ENCODE peak calls at places on chromosomes 2 and 18, in four cellular contexts. R, P, B and J are unnamed samples.

GRCh38 chr18:59665057-59666007 is 31.9 kb downstream of the CCBE1 start:
- DNase-seq in R (no peak), B (no peak), P (no peak), J (no peak)

GRCh38 chr2:216535454-216535995 is 36.9 kb downstream of the RPL37A start:
- DNase-seq in R (peak; percentile 81), B (no peak), P (no peak), J (no peak)

GRCh38 chr2:240596491-240596931 is 10.0 kb downstream of the CAPN10 start:
- DNase-seq in R (peak; percentile 79), P (no peak), B (peak; percentile 63), J (no peak)

GRCh38 chr18:59220164-59220783 is 316 bp downstream of the GRP start:
- DNase-seq in P (no peak), B (peak; percentile 57), R (no peak), J (no peak)

GRCh38 chr18:46623541-46623940 is 33.5 kb downstream of the LOXHD1 start:
- DNase-seq in R (peak; percentile 52), P (peak; percentile 21), B (no peak), J (no peak)

GRCh38 chr2:129458451-129458850 is 521.0 kb upstream of the RAB6C start:
- DNase-seq in B (no peak), R (no peak), P (no peak), J (no peak)

GRCh38 chr2:119106301-119106897 is 52.2 kb downstream of the C1QL2 start:
- DNase-seq in R (no peak), B (no peak), P (peak; percentile 11), J (no peak)

GRCh38 chr2:150255528-150255927 is 231.9 kb downstream of the RND3 start:
- DNase-seq in R (no peak), P (no peak), B (no peak), J (no peak)

DNA sequence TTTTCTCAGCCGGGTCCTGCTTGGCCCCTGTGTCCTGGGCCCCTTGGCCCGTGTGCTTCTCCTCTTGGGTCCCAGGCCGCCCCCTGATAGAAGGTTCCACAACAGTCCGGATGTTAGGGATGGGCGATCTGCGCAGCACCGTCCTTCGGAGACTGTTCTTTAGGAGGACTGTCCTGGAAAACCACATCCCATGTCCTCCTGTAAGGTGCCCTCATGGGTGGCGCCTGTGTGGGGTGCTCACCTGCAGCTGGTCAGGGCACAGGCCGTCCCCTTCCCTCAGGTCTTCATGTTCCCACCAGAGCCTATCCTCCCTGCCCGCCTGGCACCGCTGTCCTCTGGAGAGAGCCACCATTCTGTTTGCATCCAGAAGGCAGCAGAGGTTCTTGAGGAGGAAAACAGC is 50.0 kb downstream of the CTDP1 start:
- DNase-seq in B (peak; percentile 61), P (no peak), R (no peak), J (no peak)
- H3K9me3 ChIP-seq in B (peaks cover 69% of the 10 kb centered on the region), P (peaks cover 22% of the 10 kb centered on the region), R (no peaks in the 10 kb centered on the region), J (peaks cover 13% of the 10 kb centered on the region)

DNA sequence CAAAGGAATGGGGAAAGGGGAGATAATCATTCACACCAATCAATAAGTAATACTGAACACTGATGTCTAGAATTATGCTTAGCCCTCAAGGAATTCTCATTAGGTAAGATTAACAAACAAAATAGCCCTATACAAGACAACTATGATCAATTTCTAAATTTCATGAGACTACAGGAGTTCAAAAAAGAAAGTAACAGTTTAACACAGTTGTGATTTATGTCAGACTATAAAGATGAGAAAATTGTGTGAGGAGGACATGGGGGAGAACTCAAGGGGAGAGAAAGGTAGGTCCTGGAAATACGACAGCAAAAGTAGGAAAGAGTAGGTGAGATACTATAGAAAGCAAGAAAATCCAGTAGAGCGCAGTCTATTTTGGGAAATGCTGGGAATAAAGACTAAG is 14.9 kb downstream of the ROCK1 start:
- DNase-seq in R (no peak), P (no peak), B (no peak), J (no peak)
- H3K9me3 ChIP-seq in R (no peaks in the 10 kb centered on the region), P (no peaks in the 10 kb centered on the region), B (no peaks in the 10 kb centered on the region), J (no peaks in the 10 kb centered on the region)

DNA sequence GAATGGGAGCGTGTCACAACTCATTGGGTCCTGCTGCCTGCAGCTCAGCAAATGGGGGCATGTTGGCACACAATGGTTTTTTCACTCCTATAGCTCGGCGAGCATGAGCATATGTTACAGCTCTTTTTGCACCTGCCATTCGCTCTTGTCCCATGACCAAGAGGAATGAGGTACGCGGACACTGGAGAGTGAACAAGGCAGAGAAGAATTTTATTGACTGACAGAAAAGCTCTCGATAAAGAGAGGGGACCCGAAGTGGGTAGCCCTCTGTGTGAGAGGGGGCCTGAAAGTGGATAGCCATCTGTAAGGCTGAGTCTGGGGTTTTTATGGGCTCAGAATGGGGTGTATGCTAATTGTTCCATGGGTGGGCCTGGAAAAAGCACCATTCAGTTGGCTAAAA is 5.5 kb downstream of the ACYP2 start:
- DNase-seq in P (no peak), B (no peak), R (no peak), J (no peak)
- H3K9me3 ChIP-seq in P (no peaks in the 10 kb centered on the region), B (peaks cover 17% of the 10 kb centered on the region), R (no peaks in the 10 kb centered on the region), J (no peaks in the 10 kb centered on the region)

DNA sequence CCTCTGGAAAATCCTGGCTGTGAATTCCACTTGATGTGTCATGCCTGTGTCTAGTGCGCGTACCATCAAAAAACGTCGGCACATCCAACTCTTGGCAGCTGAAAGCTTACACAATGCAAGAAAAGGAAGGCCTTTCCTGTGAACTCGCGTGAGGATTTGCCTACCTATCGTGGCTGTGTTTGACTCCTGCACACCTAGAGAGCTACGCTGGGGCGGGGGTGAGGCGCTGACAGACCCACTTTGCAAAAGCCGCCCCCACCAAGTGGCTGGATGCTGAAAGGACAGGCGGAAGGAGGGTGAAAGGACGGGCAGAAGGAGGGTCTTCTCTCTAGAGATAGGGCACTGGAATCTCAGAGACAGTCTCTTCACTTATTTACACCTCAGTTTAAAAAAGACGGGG is 270.1 kb downstream of the EIPR1 start:
- DNase-seq in R (no peak), B (no peak), P (no peak), J (no peak)
- H3K9me3 ChIP-seq in R (no peaks in the 10 kb centered on the region), B (no peaks in the 10 kb centered on the region), P (no peaks in the 10 kb centered on the region), J (no peaks in the 10 kb centered on the region)

DNA sequence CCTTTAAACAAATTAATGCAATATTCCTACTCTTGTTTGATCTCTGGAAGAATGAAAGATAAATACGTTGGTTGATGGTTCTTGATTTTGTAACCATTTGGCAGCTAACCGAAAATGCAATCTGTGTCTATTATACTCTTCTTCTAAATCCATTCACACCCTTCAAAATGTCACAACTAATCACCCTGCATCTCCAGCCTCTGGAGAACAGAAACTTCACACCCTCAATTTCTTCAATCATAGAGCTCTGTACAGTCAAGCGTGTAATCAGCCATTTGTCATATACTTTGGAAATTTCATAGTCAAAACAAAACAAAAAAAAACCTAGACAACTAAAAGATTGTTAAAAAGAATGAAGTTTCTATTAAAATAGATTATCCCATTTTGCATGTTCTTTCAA is 1482.3 kb upstream of the LRRTM1 start:
- DNase-seq in P (no peak), R (no peak), B (no peak), J (no peak)
- H3K9me3 ChIP-seq in P (peaks cover 3% of the 10 kb centered on the region), R (no peaks in the 10 kb centered on the region), B (peaks cover 8% of the 10 kb centered on the region), J (no peaks in the 10 kb centered on the region)

GRCh38 chr18:72114801-72115594 is 429.1 kb downstream of the CBLN2 start:
- DNase-seq in P (no peak), R (no peak), B (no peak), J (no peak)
- H3K9me3 ChIP-seq in P (no peaks in the 10 kb centered on the region), R (no peaks in the 10 kb centered on the region), B (no peaks in the 10 kb centered on the region), J (no peaks in the 10 kb centered on the region)

GRCh38 chr2:178188466-178188865 is 5.8 kb upstream of the OSBPL6 start:
- DNase-seq in R (no peak), B (no peak), P (no peak), J (no peak)
- H3K9me3 ChIP-seq in R (no peaks in the 10 kb centered on the region), B (no peaks in the 10 kb centered on the region), P (no peaks in the 10 kb centered on the region), J (no peaks in the 10 kb centered on the region)

DNA sequence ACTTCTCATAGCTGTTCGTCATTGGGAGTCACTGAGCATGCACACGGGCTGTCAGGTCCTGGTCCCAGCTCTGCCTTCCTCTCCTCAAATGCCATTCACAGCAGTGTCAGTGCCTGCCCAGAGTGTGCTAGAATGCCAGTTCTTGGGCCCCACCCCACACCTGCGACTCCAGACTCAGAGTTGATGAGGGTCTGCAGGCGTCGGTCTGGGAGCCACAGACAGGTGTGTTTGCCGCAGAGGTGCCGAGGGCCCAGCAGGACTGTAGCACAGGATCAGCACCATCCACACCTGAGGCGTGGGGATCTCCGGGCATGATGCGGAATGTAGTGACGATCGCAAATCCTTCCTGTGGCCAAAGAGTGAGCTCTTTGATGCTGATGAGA is 56.5 kb downstream of the AGAP1 start:
- DNase-seq in B (no peak), P (no peak), R (no peak), J (no peak)
- H3K9me3 ChIP-seq in B (no peaks in the 10 kb centered on the region), P (no peaks in the 10 kb centered on the region), R (no peaks in the 10 kb centered on the region), J (no peaks in the 10 kb centered on the region)